ENCODE peak calls at places on chromosomes 3 and 15, in four cellular contexts. One of them, this sample, is unnamed.

GRCh38 chr3:101182734-101183133 is 137.6 kb downstream of the IMPG2 start:
- DNase-seq in heart left ventricle: no peak
- DNase-seq in left cardiac atrium: no peak
- DNase-seq in NCI-H1105 treated with DMSO at 0.1 percent for 48 hours: no peak
- DNase-seq in this sample: no peak

GRCh38 chr3:46629571-46630517 is 17.5 kb downstream of the FAM240A start:
- DNase-seq in heart left ventricle: peak; percentile 82
- DNase-seq in left cardiac atrium: peak; percentile 87
- DNase-seq in NCI-H1105 treated with DMSO at 0.1 percent for 48 hours: peak; percentile 10
- DNase-seq in this sample: peak; percentile 60

GRCh38 chr3:149181179-149181578 is 40.5 kb downstream of the CP start:
- DNase-seq in heart left ventricle: no peak
- DNase-seq in left cardiac atrium: no peak
- DNase-seq in NCI-H1105 treated with DMSO at 0.1 percent for 48 hours: no peak
- DNase-seq in this sample: no peak

GRCh38 chr3:72164635-72164978 is 379.7 kb upstream of the PROK2 start:
- DNase-seq in heart left ventricle: no peak
- DNase-seq in left cardiac atrium: no peak
- DNase-seq in NCI-H1105 treated with DMSO at 0.1 percent for 48 hours: no peak
- DNase-seq in this sample: no peak

GRCh38 chr3:47916696-47917095 is 99.5 kb downstream of the MAP4 start:
- DNase-seq in heart left ventricle: no peak
- DNase-seq in left cardiac atrium: no peak
- DNase-seq in NCI-H1105 treated with DMSO at 0.1 percent for 48 hours: no peak
- DNase-seq in this sample: no peak

GRCh38 chr3:134250717-134251220 is at the start of gene RYK:
- DNase-seq in heart left ventricle: peak; percentile 83
- DNase-seq in left cardiac atrium: peak; percentile 88
- DNase-seq in NCI-H1105 treated with DMSO at 0.1 percent for 48 hours: peak; percentile 90
- DNase-seq in this sample: peak; percentile 73

GRCh38 chr3:72907851-72908620 is 20.2 kb downstream of the GXYLT2 start:
- DNase-seq in heart left ventricle: peak; percentile 63
- DNase-seq in left cardiac atrium: peak; percentile 62
- DNase-seq in NCI-H1105 treated with DMSO at 0.1 percent for 48 hours: no peak
- DNase-seq in this sample: no peak

GRCh38 chr3:187994221-187995085 is 159.5 kb upstream of the LPP start:
- DNase-seq in heart left ventricle: no peak
- DNase-seq in left cardiac atrium: no peak
- DNase-seq in NCI-H1105 treated with DMSO at 0.1 percent for 48 hours: no peak
- DNase-seq in this sample: peak; percentile 62

GRCh38 chr15:48559270-48559669 is 86.2 kb downstream of the FBN1 start:
- DNase-seq in heart left ventricle: peak; percentile 30
- DNase-seq in left cardiac atrium: peak; percentile 36
- DNase-seq in NCI-H1105 treated with DMSO at 0.1 percent for 48 hours: no peak
- DNase-seq in this sample: no peak

GRCh38 chr3:48716508-48716981 is 476 bp downstream of the IP6K2 start:
- DNase-seq in heart left ventricle: no peak
- DNase-seq in left cardiac atrium: no peak
- DNase-seq in NCI-H1105 treated with DMSO at 0.1 percent for 48 hours: no peak
- DNase-seq in this sample: peak; percentile 25

GRCh38 chr3:161915283-161915682 is 418.7 kb downstream of the OTOL1 start:
- DNase-seq in heart left ventricle: no peak
- DNase-seq in left cardiac atrium: no peak
- DNase-seq in NCI-H1105 treated with DMSO at 0.1 percent for 48 hours: peak; percentile 49
- DNase-seq in this sample: no peak

GRCh38 chr3:6417174-6417573 is 443.7 kb upstream of the GRM7 start:
- DNase-seq in heart left ventricle: no peak
- DNase-seq in left cardiac atrium: no peak
- DNase-seq in NCI-H1105 treated with DMSO at 0.1 percent for 48 hours: no peak
- DNase-seq in this sample: no peak

GRCh38 chr3:70854108-70854507 is 541.7 kb upstream of the MDFIC2 start:
- DNase-seq in heart left ventricle: no peak
- DNase-seq in left cardiac atrium: no peak
- DNase-seq in NCI-H1105 treated with DMSO at 0.1 percent for 48 hours: peak; percentile 21
- DNase-seq in this sample: no peak

GRCh38 chr15:57118013-57118799 is 199.8 kb downstream of the TCF12 start:
- DNase-seq in heart left ventricle: no peak
- DNase-seq in left cardiac atrium: no peak
- DNase-seq in NCI-H1105 treated with DMSO at 0.1 percent for 48 hours: no peak
- DNase-seq in this sample: no peak

GRCh38 chr3:42690766-42691680 is 5.7 kb downstream of the KLHL40 start:
- DNase-seq in heart left ventricle: no peak
- DNase-seq in left cardiac atrium: peak; percentile 16
- DNase-seq in NCI-H1105 treated with DMSO at 0.1 percent for 48 hours: no peak
- DNase-seq in this sample: no peak

GRCh38 chr15:90989040-90989768 is 5.1 kb downstream of the PRC1 start:
- DNase-seq in heart left ventricle: no peak
- DNase-seq in left cardiac atrium: no peak
- DNase-seq in NCI-H1105 treated with DMSO at 0.1 percent for 48 hours: no peak
- DNase-seq in this sample: no peak

GRCh38 chr3:122786067-122786466 is 7.6 kb downstream of the HSPBAP1 start:
- DNase-seq in heart left ventricle: no peak
- DNase-seq in left cardiac atrium: no peak
- DNase-seq in NCI-H1105 treated with DMSO at 0.1 percent for 48 hours: no peak
- DNase-seq in this sample: no peak

GRCh38 chr3:114706591-114707224 is 412.9 kb downstream of the TIGIT start:
- DNase-seq in heart left ventricle: no peak
- DNase-seq in left cardiac atrium: no peak
- DNase-seq in NCI-H1105 treated with DMSO at 0.1 percent for 48 hours: no peak
- DNase-seq in this sample: no peak

GRCh38 chr3:73547427-73548036 is 77.2 kb downstream of the PDZRN3 start:
- DNase-seq in heart left ventricle: no peak
- DNase-seq in left cardiac atrium: no peak
- DNase-seq in NCI-H1105 treated with DMSO at 0.1 percent for 48 hours: no peak
- DNase-seq in this sample: no peak

GRCh38 chr3:13866406-13866965 is 13.4 kb downstream of the WNT7A start:
- DNase-seq in heart left ventricle: no peak
- DNase-seq in left cardiac atrium: no peak
- DNase-seq in NCI-H1105 treated with DMSO at 0.1 percent for 48 hours: no peak
- DNase-seq in this sample: peak; percentile 84

GRCh38 chr15:66115568-66116206 is 137.9 kb downstream of the MEGF11 start:
- DNase-seq in heart left ventricle: no peak
- DNase-seq in left cardiac atrium: no peak
- DNase-seq in NCI-H1105 treated with DMSO at 0.1 percent for 48 hours: peak; percentile 69
- DNase-seq in this sample: peak; percentile 73

GRCh38 chr3:102400142-102400541 is 34.7 kb upstream of the ZPLD1 start:
- DNase-seq in heart left ventricle: no peak
- DNase-seq in left cardiac atrium: no peak
- DNase-seq in NCI-H1105 treated with DMSO at 0.1 percent for 48 hours: no peak
- DNase-seq in this sample: no peak

GRCh38 chr3:113275876-113276580 is 64.7 kb downstream of the BOC start:
- DNase-seq in heart left ventricle: no peak
- DNase-seq in left cardiac atrium: peak; percentile 52
- DNase-seq in NCI-H1105 treated with DMSO at 0.1 percent for 48 hours: no peak
- DNase-seq in this sample: no peak

GRCh38 chr3:192130534-192131132 is 596.7 kb downstream of the FGF12 start:
- DNase-seq in heart left ventricle: peak; percentile 19
- DNase-seq in left cardiac atrium: peak; percentile 41
- DNase-seq in NCI-H1105 treated with DMSO at 0.1 percent for 48 hours: peak; percentile 71
- DNase-seq in this sample: no peak

GRCh38 chr3:50189274-50189673 is 2.1 kb upstream of the GNAT1 start:
- DNase-seq in heart left ventricle: peak; percentile 76
- DNase-seq in left cardiac atrium: peak; percentile 79
- DNase-seq in NCI-H1105 treated with DMSO at 0.1 percent for 48 hours: peak; percentile 28
- DNase-seq in this sample: no peak

GRCh38 chr3:24773798-24774197 is 279.1 kb upstream of the THRB start:
- DNase-seq in heart left ventricle: peak; percentile 25
- DNase-seq in left cardiac atrium: peak; percentile 48
- DNase-seq in NCI-H1105 treated with DMSO at 0.1 percent for 48 hours: peak; percentile 53
- DNase-seq in this sample: no peak

GRCh38 chr3:27392950-27393679 is 23.9 kb upstream of the NEK10 start:
- DNase-seq in heart left ventricle: no peak
- DNase-seq in left cardiac atrium: no peak
- DNase-seq in NCI-H1105 treated with DMSO at 0.1 percent for 48 hours: no peak
- DNase-seq in this sample: no peak

GRCh38 chr15:72312605-72313447 is 7.1 kb downstream of the CELF6 start:
- DNase-seq in heart left ventricle: peak; percentile 58
- DNase-seq in left cardiac atrium: peak; percentile 67
- DNase-seq in NCI-H1105 treated with DMSO at 0.1 percent for 48 hours: peak; percentile 76
- DNase-seq in this sample: peak; percentile 48

GRCh38 chr3:102078864-102079808 is 229.8 kb downstream of the NFKBIZ start:
- DNase-seq in heart left ventricle: no peak
- DNase-seq in left cardiac atrium: no peak
- DNase-seq in NCI-H1105 treated with DMSO at 0.1 percent for 48 hours: no peak
- DNase-seq in this sample: no peak